ENCODE peak calls at places on chromosomes 3 and 15, in six cellular contexts. H, Y, Q, R, J and A are unnamed samples.

GRCh38 chr15:56371495-56372147 is 6.4 kb downstream of the TEX9 start:
- DNase-seq in Y (no peak), R (no peak), Q (no peak), J (no peak), H (no peak), A (no peak)

GRCh38 chr3:8550619-8551018 is 49.0 kb downstream of the LMCD1 start:
- DNase-seq in Y (no peak), R (no peak), J (no peak), Q (no peak), H (no peak), A (no peak)

GRCh38 chr3:197260491-197261163 is 37.8 kb downstream of the DLG1 start:
- DNase-seq in H (no peak), Y (no peak), Q (no peak), R (no peak), J (no peak), A (no peak)

GRCh38 chr3:170632780-170633179 is 46.9 kb upstream of the SLC7A14 start:
- DNase-seq in Q (no peak), R (no peak), H (no peak), J (no peak), Y (no peak), A (no peak)

GRCh38 chr3:29693863-29694262 is 413.0 kb downstream of the RBMS3 start:
- DNase-seq in H (peak; percentile 87), Q (no peak), Y (peak; percentile 73), J (no peak), R (no peak), A (peak; percentile 12)

GRCh38 chr3:177126015-177126773 is 71.1 kb downstream of the TBL1XR1 start:
- DNase-seq in Q (no peak), J (no peak), H (peak; percentile 90), Y (no peak), R (no peak), A (no peak)

GRCh38 chr15:55863911-55864310 is 121.0 kb upstream of the PRTG start:
- DNase-seq in R (no peak), Q (no peak), Y (no peak), H (no peak), J (no peak), A (no peak)

GRCh38 chr3:21750831-21751391 is at the start of gene ZNF385D:
- DNase-seq in Y (peak; percentile 93), Q (peak; percentile 80), H (peak; percentile 33), J (no peak), R (no peak), A (no peak)

GRCh38 chr3:46098319-46098761 is 71.1 kb upstream of the XCR1 start:
- DNase-seq in Q (no peak), H (peak; percentile 50), Y (no peak), J (no peak), R (no peak), A (no peak)

GRCh38 chr3:185242642-185243041 is 11.2 kb downstream of the EHHADH start:
- DNase-seq in H (no peak), J (no peak), Q (no peak), R (no peak), Y (no peak), A (no peak)

GRCh38 chr3:42670051-42670576 is 15.2 kb upstream of the KLHL40 start:
- DNase-seq in Q (no peak), H (no peak), Y (no peak), R (no peak), J (no peak), A (no peak)

GRCh38 chr15:62900071-62900812 is 142.3 kb upstream of the TPM1 start:
- DNase-seq in H (no peak), Y (no peak), Q (no peak), J (no peak), R (no peak), A (no peak)

GRCh38 chr15:42045211-42045615 is 24.4 kb upstream of the PLA2G4E start:
- DNase-seq in Y (no peak), Q (no peak), H (no peak), R (no peak), J (no peak), A (peak; percentile 74)

GRCh38 chr3:3177861-3178497 is 1.5 kb downstream of the CRBN start:
- DNase-seq in H (peak; percentile 12), J (no peak), R (no peak), Q (no peak), Y (no peak), A (no peak)

GRCh38 chr3:120741320-120741719 is 996 bp downstream of the RABL3 start:
- DNase-seq in J (no peak), H (no peak), Y (no peak), Q (no peak), R (no peak), A (no peak)

GRCh38 chr3:125357032-125357658 is 18.0 kb downstream of the ZNF148 start:
- DNase-seq in Q (peak; percentile 76), Y (peak; percentile 54), H (peak; percentile 36), R (no peak), J (peak; percentile 8), A (no peak)

GRCh38 chr3:60703956-60704736 is 547.1 kb downstream of the FHIT start:
- DNase-seq in Q (no peak), J (no peak), H (peak; percentile 66), R (no peak), Y (no peak), A (no peak)

GRCh38 chr15:98983333-98983732 is 24.3 kb downstream of the PGPEP1L start:
- DNase-seq in J (no peak), H (peak; percentile 84), R (no peak), Q (no peak), Y (no peak), A (no peak)

GRCh38 chr3:173770796-173771573 is 373.4 kb downstream of the NLGN1 start:
- DNase-seq in R (no peak), Q (no peak), Y (peak; percentile 39), J (no peak), H (peak; percentile 15), A (peak; percentile 12)

GRCh38 chr15:88987590-88987950 is 74.4 kb upstream of the MFGE8 start:
- DNase-seq in J (no peak), H (no peak), Q (no peak), R (no peak), Y (no peak), A (no peak)
- H3K4me3 ChIP-seq in J (no peak overlapping the region), H (no peak overlapping the region), Q (no peak overlapping the region), R (no peak overlapping the region), Y (no peak overlapping the region), A (no peak overlapping the region)

DNA sequence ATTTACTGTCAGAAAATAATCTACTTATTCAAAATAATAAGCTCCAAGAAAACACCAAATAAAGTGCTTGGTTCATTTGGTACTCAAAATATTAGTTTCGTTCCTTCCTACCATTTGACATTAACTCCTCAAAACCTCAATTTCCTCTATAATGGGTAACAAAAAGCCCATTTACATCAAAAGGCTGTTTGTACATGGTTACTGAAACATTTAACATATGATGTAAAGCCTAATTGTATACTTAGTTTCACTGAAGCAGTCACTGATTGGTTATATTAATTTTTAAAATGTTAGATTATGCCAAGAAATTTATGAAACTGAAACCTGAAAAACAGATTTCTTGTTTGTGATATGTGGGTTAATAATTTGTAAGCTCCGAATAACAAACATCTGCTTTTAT is 14.7 kb downstream of the XRN1 start:
- DNase-seq in Q (no peak), H (no peak), Y (no peak), J (no peak), R (no peak), A (no peak)
- H3K4me1 ChIP-seq in Q (no peaks in the 10 kb centered on the region), H (no peaks in the 10 kb centered on the region), Y (no peaks in the 10 kb centered on the region), J (no peaks in the 10 kb centered on the region), R (no peaks in the 10 kb centered on the region), A (peaks cover 22% of the 10 kb centered on the region)

DNA sequence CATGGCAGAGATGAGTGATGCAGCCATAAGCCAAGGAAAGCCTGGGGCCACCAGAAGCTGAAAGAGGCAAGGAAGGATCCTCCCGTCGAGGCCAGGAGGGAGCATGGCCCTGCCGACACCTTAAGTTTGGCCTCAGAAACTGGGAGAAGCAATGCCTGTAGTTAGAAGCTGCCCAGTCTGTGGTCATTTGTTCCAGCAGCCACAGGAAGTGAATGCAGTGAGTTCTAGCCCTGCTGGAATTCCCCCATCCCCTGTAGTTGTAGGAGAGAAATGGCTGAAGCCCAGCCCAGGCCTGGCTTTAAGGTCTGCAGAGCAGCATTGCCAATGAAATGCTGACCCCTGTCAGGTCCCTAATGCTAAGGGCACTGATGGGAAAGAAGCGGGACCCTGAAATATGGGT is 12.2 kb upstream of the CHSY1 start:
- DNase-seq in J (no peak), Y (no peak), Q (no peak), R (no peak), H (peak; percentile 46), A (no peak)
- H3K27ac ChIP-seq in J (no peak overlapping the region), Y (no peak overlapping the region), Q (no peak overlapping the region), R (no peak overlapping the region), H (no peak overlapping the region), A (no peak overlapping the region)

DNA sequence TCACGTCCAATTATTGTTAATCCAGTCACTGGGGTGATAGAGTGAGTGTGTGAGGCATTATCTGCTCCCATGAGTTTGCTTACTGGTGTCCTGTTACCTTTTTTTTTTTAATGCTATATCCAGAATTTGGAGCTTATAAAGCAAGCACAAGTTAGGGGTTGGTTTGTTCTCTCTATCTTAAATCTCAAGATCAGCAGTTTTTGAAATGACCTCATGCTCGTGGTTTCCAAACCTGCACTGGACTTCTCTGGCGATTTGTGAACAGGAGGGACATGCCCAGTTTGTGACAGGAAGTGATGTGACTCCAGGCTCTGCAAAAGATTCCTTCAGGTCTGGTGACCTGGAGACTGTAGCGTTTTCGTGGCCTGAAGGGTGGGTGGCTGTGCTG is 25.6 kb downstream of the XYLB start:
- DNase-seq in Y (no peak), R (no peak), H (no peak), Q (no peak), J (no peak), A (no peak)
- H3K4me3 ChIP-seq in Y (no peak overlapping the region), R (no peak overlapping the region), H (no peak overlapping the region), Q (no peak overlapping the region), J (no peak overlapping the region), A (no peak overlapping the region)

GRCh38 chr3:16352428-16352827 is 87.4 kb downstream of the OXNAD1 start:
- DNase-seq in J (no peak), Q (no peak), H (no peak), R (no peak), Y (no peak), A (no peak)
- H3K4me1 ChIP-seq in J (no peaks in the 10 kb centered on the region), Q (no peaks in the 10 kb centered on the region), H (peaks cover 8% of the 10 kb centered on the region), R (no peaks in the 10 kb centered on the region), Y (peaks cover 4% of the 10 kb centered on the region), A (peaks cover 3% of the 10 kb centered on the region)

DNA sequence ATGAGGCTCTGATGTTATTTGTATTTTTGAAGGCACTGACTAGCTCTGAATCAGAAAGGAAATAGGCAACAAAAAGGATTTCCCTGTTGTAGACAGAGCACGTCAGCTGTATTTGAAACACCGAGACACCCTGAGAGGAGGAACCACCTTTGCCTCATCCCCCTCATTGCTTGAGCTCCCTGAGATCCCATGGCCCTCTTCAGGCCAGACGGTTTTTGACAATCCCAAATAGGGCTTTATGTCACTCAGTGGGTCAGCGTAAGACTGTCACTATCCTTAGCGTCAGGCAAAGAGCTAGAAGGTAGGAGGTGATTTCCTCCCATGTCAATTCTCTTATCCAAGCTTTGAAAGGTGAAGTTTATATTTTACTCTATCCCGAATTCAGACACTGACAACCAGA is 254.3 kb downstream of the ZNF621 start:
- DNase-seq in Y (no peak), Q (no peak), R (no peak), J (no peak), H (no peak), A (no peak)
- H3K27ac ChIP-seq in Y (no peak overlapping the region), Q (peak overlapping the region; percentile 93), R (no peak overlapping the region), J (no peak overlapping the region), H (no peak overlapping the region), A (peak overlapping the region; percentile 99)

GRCh38 chr3:16510620-16511319 is 2.7 kb downstream of the RFTN1 start:
- DNase-seq in J (no peak), Q (no peak), H (no peak), R (no peak), Y (no peak), A (no peak)
- H3K4me3 ChIP-seq in J (peak overlapping the region; percentile 10), Q (peak overlapping the region; percentile 90), H (no peak overlapping the region), R (no peak overlapping the region), Y (no peak overlapping the region), A (no peak overlapping the region)